ENCODE peak calls at places on chromosomes 13 and 19, in five cellular contexts. R, E, S, O and P are unnamed samples.

GRCh38 chr19:34481861-34482379 is 362 bp downstream of the WTIP start:
- DNase-seq in E (no peak), R (no peak), S (no peak), O (no peak), P (no peak)

GRCh38 chr13:79459906-79460305 is 21.0 kb upstream of the NDFIP2 start:
- DNase-seq in O (no peak), E (no peak), S (no peak), R (peak), P (no peak)

GRCh38 chr13:23921451-23921888 is 24.2 kb upstream of the C1QTNF9B start:
- DNase-seq in R (peak), E (peak), O (no peak), S (no peak), P (peak)

GRCh38 chr19:11378319-11379189 is 4.1 kb downstream of the SWSAP1 start:
- DNase-seq in E (peak), R (peak), O (peak), S (peak), P (peak)

GRCh38 chr19:35436477-35437141 is 11.4 kb upstream of the FFAR2 start:
- DNase-seq in O (peak), E (peak), R (no peak), S (no peak), P (no peak)

GRCh38 chr19:34319785-34320184 is 45.2 kb upstream of the GPI start:
- DNase-seq in R (peak), S (no peak), E (peak), O (no peak), P (no peak)

GRCh38 chr13:96672016-96672415 is 322.3 kb downstream of the OXGR1 start:
- DNase-seq in O (no peak), E (no peak), R (no peak), S (no peak), P (no peak)

GRCh38 chr13:30370916-30371521 is 51.3 kb upstream of the UBE2L5 start:
- DNase-seq in S (no peak), O (no peak), E (no peak), R (no peak), P (no peak)

GRCh38 chr19:39413903-39414608 is 1.6 kb downstream of the PLEKHG2 start:
- DNase-seq in O (no peak), E (no peak), S (peak), R (peak), P (no peak)

GRCh38 chr13:74151859-74152258 is 17.7 kb upstream of the KLF12 start:
- DNase-seq in E (no peak), R (no peak), O (no peak), S (no peak), P (no peak)

GRCh38 chr19:23283925-23284324 is 33.7 kb upstream of the ZNF724 start:
- DNase-seq in S (no peak), O (peak), E (peak), R (peak), P (peak)

GRCh38 chr13:30071890-30072817 is 221.7 kb upstream of the UBL3 start:
- DNase-seq in R (no peak), O (peak), S (no peak), E (no peak), P (peak)

GRCh38 chr19:41531438-41532311 is 44.3 kb upstream of the CEACAM21 start:
- DNase-seq in E (peak), O (peak), R (peak), S (peak), P (peak)

GRCh38 chr19:47582320-47582909 is 9.5 kb upstream of the ZNF541 start:
- DNase-seq in O (no peak), S (no peak), E (no peak), R (peak), P (no peak)

GRCh38 chr13:99151516-99151915 is 49.1 kb upstream of the UBAC2 start:
- DNase-seq in S (no peak), R (peak), E (no peak), O (no peak), P (peak)

GRCh38 chr13:93771229-93771628 is 544.6 kb downstream of the GPC6 start:
- DNase-seq in O (no peak), E (no peak), R (no peak), S (no peak), P (no peak)

GRCh38 chr19:47756627-47756929 is 11.2 kb downstream of the NOP53 start:
- DNase-seq in E (no peak), R (no peak), S (no peak), O (no peak), P (no peak)

GRCh38 chr13:47794963-47795362 is 206.1 kb downstream of the SUCLA2 start:
- DNase-seq in E (no peak), R (peak), S (no peak), O (no peak), P (peak)

GRCh38 chr19:14248578-14249011 is 42.6 kb upstream of the ADGRL1 start:
- DNase-seq in R (no peak), O (no peak), E (peak), S (peak), P (no peak)

GRCh38 chr13:39401091-39401647 is 201.8 kb downstream of the LHFPL6 start:
- DNase-seq in R (no peak), S (no peak), E (no peak), O (no peak), P (peak)

GRCh38 chr13:109859898-109860297 is 73.5 kb upstream of the IRS2 start:
- DNase-seq in R (no peak), E (no peak), S (no peak), O (no peak), P (no peak)

GRCh38 chr13:23610187-23610576 is 40.0 kb downstream of the TNFRSF19 start:
- DNase-seq in E (no peak), O (no peak), R (peak), S (no peak), P (peak)

GRCh38 chr13:110001622-110002275 is 215.4 kb upstream of the IRS2 start:
- DNase-seq in E (no peak), S (no peak), R (peak), O (no peak), P (no peak)

GRCh38 chr13:104691765-104692164 is 1625.5 kb upstream of the SLC10A2 start:
- DNase-seq in O (no peak), S (no peak), R (no peak), E (no peak), P (peak)

GRCh38 chr13:29743229-29743786 is 107.1 kb downstream of the UBL3 start:
- DNase-seq in S (no peak), R (peak), E (peak), O (no peak), P (no peak)

GRCh38 chr19:49333426-49334288 is 1.5 kb upstream of the CD37 start:
- DNase-seq in O (peak), S (peak), E (no peak), R (peak), P (no peak)

GRCh38 chr19:17902701-17903100 is 30.1 kb upstream of the CCDC124 start:
- DNase-seq in E (no peak), S (no peak), O (no peak), R (peak), P (no peak)

GRCh38 chr13:52070929-52071523 is 46.5 kb downstream of the UTP14C start:
- DNase-seq in S (no peak), E (no peak), R (peak), O (no peak), P (no peak)

GRCh38 chr19:45468159-45468651 is 409 bp downstream of the FOSB start:
- DNase-seq in E (peak), R (no peak), S (peak), O (peak), P (peak)

GRCh38 chr19:14472202-14472961 is 2.8 kb downstream of the PTGER1 start:
- DNase-seq in E (peak), S (peak), O (peak), R (peak), P (peak)

GRCh38 chr13:113929628-113930615 is 44.0 kb downstream of the C13orf46 start:
- DNase-seq in S (peak), O (peak), R (no peak), E (no peak), P (no peak)

GRCh38 chr19:4365341-4365740 is 22.0 kb downstream of the MPND start:
- DNase-seq in E (no peak), R (no peak), S (peak), O (peak), P (no peak)

GRCh38 chr13:36616706-36617105 is 57.1 kb upstream of the SERTM1 start:
- DNase-seq in S (no peak), O (no peak), E (no peak), R (no peak), P (no peak)

GRCh38 chr13:31001647-31002046 is 69.2 kb downstream of the TEX26 start:
- DNase-seq in O (no peak), S (no peak), R (no peak), E (no peak), P (no peak)

GRCh38 chr19:6110360-6110977 is at the start of gene RFX2:
- DNase-seq in R (peak), S (peak), E (peak), O (peak), P (peak)
- TF ChIP-seq POLR2A in R (peak), S (peak), E (no peak), O (no peak), P (peak)

GRCh38 chr19:2236285-2237050 is at the start of the genes PLEKHJ1 and SF3A2:
- DNase-seq in E (peak), O (peak), S (peak), R (peak), P (peak)
- TF ChIP-seq POLR2A in E (peak), O (no peak), S (peak), R (peak), P (peak)

DNA sequence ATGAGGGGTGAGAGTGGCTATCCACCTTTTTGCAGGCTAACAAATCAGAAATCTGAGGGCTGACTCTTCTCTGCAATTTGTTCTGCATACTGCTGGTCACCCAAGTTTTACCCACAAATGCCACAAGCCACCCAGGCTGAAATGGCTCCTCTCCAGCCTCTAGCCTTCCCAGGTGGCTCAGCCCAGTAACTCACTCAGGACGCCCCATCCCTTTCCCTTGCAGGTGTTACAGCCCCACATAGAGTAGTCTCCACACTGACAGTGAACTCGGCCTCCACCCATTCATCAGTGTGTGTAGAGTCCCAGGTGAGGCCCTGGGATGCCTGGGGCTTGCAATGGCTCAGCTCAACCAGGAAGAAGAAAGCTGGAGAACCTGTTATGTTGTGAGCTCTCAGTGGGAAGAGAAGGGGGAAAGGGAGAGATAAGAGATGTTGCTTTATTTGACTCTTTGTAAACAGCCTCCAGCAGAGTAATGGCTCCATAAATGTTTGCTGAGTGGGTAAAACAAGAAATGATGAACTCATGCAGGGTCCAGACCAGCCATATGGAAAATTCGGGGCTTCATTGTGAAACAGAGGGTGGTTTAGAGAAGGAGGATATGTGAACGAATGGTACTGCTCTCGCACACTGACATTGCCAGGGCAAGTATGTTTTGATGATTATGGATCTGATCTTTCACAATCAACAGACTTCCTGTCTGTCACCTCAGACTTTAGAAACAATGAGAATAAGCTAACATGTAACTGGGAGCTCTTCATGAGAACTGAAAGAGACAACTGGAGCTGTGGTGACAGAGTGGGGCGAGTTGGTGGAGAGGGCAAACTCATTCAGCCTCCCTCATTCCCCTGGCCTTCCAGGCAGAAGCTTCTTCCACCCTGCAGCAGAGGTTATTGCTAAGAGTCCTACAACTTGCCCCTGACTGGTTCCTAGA is 74.2 kb upstream of the RFC3 start:
- DNase-seq in S (no peak), E (no peak), O (no peak), R (no peak), P (no peak)
- TF ChIP-seq POLR2A in S (no peak), E (no peak), O (no peak), R (no peak), P (no peak)

DNA sequence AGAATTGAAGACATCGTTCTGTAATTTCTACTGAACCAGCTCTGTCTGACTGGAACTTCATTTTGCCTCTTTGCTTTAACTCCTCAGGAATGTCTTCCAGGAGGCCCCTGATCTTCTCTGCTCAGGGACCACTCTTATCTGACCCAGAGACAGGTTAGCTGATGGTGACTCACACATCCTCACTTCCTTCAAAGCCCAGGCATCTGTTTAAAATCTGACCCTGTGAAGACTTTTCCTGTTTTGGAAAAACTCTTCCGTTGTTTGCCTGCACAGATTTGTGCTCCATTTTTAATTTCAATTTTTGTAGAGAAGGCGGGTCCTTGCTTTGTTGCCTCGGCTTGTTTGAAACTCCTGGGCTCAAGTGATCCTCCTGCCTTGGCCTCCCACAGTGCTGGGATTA is 1.6 kb downstream of the ARL11 start:
- DNase-seq in E (no peak), R (peak), O (no peak), S (no peak), P (no peak)
- TF ChIP-seq POLR2A in E (no peak), R (no peak), O (no peak), S (no peak), P (no peak)

DNA sequence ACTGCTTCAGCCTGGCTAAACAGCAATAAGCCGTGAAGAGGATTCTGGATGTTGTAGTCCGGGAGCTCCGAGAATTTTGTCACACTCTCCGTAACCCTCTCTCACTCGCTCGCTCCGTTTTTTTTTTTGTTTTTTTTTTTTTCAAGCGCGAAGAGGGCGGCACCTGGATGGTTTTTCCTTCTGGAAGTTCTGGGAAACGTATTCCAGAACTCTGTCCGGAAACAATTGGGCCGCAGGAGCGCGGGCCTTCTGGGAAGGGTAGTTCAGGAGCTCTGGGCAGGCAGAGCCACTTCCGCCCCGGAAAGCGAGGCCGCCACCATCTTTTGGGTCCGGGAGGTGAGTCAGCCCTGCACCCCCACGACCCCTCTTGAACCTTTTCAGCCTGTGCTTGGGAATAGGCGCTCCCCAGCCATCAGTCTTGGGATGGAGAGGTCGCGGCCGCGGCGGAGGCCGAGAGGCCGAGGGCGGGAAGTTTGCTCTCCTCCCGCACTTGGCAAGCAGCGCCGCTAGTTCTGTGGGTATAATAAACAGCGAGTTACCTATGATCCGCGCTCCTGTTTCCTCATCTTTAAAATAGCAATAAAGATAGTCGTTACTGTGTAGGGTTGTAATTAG is at the start of gene ZNF227:
- DNase-seq in E (peak), S (peak), O (peak), R (peak), P (peak)
- TF ChIP-seq POLR2A in E (no peak), S (no peak), O (no peak), R (peak), P (peak)

GRCh38 chr19:10352764-10353671 is 13.6 kb upstream of the ICAM3 start:
- DNase-seq in O (no peak), R (no peak), E (peak), S (no peak), P (peak)
- TF ChIP-seq POLR2A in O (no peak), R (no peak), E (no peak), S (no peak), P (no peak)

GRCh38 chr13:45331123-45331619 is 9.8 kb downstream of the TPT1 start:
- DNase-seq in O (no peak), S (no peak), R (no peak), E (no peak), P (no peak)
- TF ChIP-seq POLR2A in O (no peak), S (no peak), R (no peak), E (no peak), P (peak)

GRCh38 chr19:54162241-54162805 is 2.8 kb upstream of the LENG1 start:
- DNase-seq in O (peak), S (peak), E (peak), R (peak), P (peak)
- TF ChIP-seq POLR2A in O (no peak), S (no peak), E (no peak), R (no peak), P (no peak)

GRCh38 chr19:1265611-1266115 is 3.5 kb upstream of the CIRBP start:
- DNase-seq in S (peak), E (no peak), R (peak), O (no peak), P (peak)
- TF ChIP-seq POLR2A in S (no peak), E (no peak), R (no peak), O (no peak), P (no peak)